ENCODE peak calls at places on chromosome 9, in eight cellular contexts. One of them, this sample, is unnamed.
A peak's percentile ranks its signal among the peaks of the same experiment; 100 is the strongest.

GRCh38 chr9:96033896-96034295 is 158.4 kb downstream of the ERCC6L2 start:
- DNase-seq in HCT116: no peak
- DNase-seq in psoas muscle: no peak
- DNase-seq in ovary: no peak
- DNase-seq in prostate gland: no peak
- DNase-seq in IMR-90: no peak
- DNase-seq in right lobe of liver: no peak
- DNase-seq in CD8-positive, alpha-beta T cell: no peak
- DNase-seq in this sample: no peak

GRCh38 chr9:8719833-8720486 is 920.4 kb upstream of the DMAC1 start:
- DNase-seq in HCT116: no peak
- DNase-seq in CD8-positive, alpha-beta T cell: no peak
- DNase-seq in ovary: no peak
- DNase-seq in psoas muscle: no peak
- DNase-seq in right lobe of liver: no peak
- DNase-seq in IMR-90: no peak
- DNase-seq in prostate gland: no peak
- DNase-seq in this sample: no peak

GRCh38 chr9:110875275-110875674 is 163.0 kb downstream of the LPAR1 start:
- DNase-seq in ovary: peak; percentile 19
- DNase-seq in psoas muscle: peak; percentile 19
- DNase-seq in HCT116: no peak
- DNase-seq in right lobe of liver: peak; percentile 35
- DNase-seq in IMR-90: no peak
- DNase-seq in CD8-positive, alpha-beta T cell: no peak
- DNase-seq in prostate gland: no peak
- DNase-seq in this sample: peak; percentile 35

GRCh38 chr9:94127806-94128205 is 43.5 kb downstream of the PTPDC1 start:
- DNase-seq in ovary: no peak
- DNase-seq in HCT116: no peak
- DNase-seq in prostate gland: no peak
- DNase-seq in psoas muscle: no peak
- DNase-seq in right lobe of liver: no peak
- DNase-seq in IMR-90: no peak
- DNase-seq in CD8-positive, alpha-beta T cell: no peak
- DNase-seq in this sample: no peak

GRCh38 chr9:75146229-75146628 is 57.9 kb downstream of the OSTF1 start:
- DNase-seq in IMR-90: peak; percentile 75
- DNase-seq in ovary: no peak
- DNase-seq in psoas muscle: no peak
- DNase-seq in HCT116: no peak
- DNase-seq in right lobe of liver: no peak
- DNase-seq in prostate gland: no peak
- DNase-seq in CD8-positive, alpha-beta T cell: no peak
- DNase-seq in this sample: no peak

GRCh38 chr9:4495537-4495936 is 5.3 kb downstream of the SLC1A1 start:
- DNase-seq in HCT116: no peak
- DNase-seq in IMR-90: no peak
- DNase-seq in prostate gland: no peak
- DNase-seq in psoas muscle: no peak
- DNase-seq in ovary: no peak
- DNase-seq in CD8-positive, alpha-beta T cell: no peak
- DNase-seq in right lobe of liver: no peak
- DNase-seq in this sample: no peak

GRCh38 chr9:8802242-8802641 is 1002.7 kb upstream of the DMAC1 start:
- DNase-seq in CD8-positive, alpha-beta T cell: no peak
- DNase-seq in IMR-90: no peak
- DNase-seq in right lobe of liver: no peak
- DNase-seq in HCT116: no peak
- DNase-seq in ovary: no peak
- DNase-seq in psoas muscle: no peak
- DNase-seq in prostate gland: no peak
- DNase-seq in this sample: no peak

GRCh38 chr9:15191358-15191757 is 115.7 kb downstream of the TTC39B start:
- DNase-seq in CD8-positive, alpha-beta T cell: no peak
- DNase-seq in psoas muscle: no peak
- DNase-seq in prostate gland: no peak
- DNase-seq in HCT116: no peak
- DNase-seq in IMR-90: no peak
- DNase-seq in right lobe of liver: no peak
- DNase-seq in ovary: no peak
- DNase-seq in this sample: no peak

GRCh38 chr9:38068616-38068865 is 486 bp downstream of the SHB start:
- DNase-seq in psoas muscle: no peak
- DNase-seq in ovary: no peak
- DNase-seq in right lobe of liver: peak; percentile 62
- DNase-seq in CD8-positive, alpha-beta T cell: peak; percentile 43
- DNase-seq in IMR-90: peak; percentile 59
- DNase-seq in prostate gland: peak; percentile 47
- DNase-seq in HCT116: no peak
- DNase-seq in this sample: no peak

GRCh38 chr9:136881691-136882108 is 4.6 kb upstream of the TRAF2 start:
- DNase-seq in prostate gland: no peak
- DNase-seq in IMR-90: peak; percentile 44
- DNase-seq in right lobe of liver: peak; percentile 73
- DNase-seq in HCT116: no peak
- DNase-seq in psoas muscle: no peak
- DNase-seq in CD8-positive, alpha-beta T cell: no peak
- DNase-seq in ovary: no peak
- DNase-seq in this sample: no peak

GRCh38 chr9:112408285-112408684 is 28.4 kb downstream of the HSDL2 start:
- DNase-seq in IMR-90: no peak
- DNase-seq in ovary: no peak
- DNase-seq in prostate gland: no peak
- DNase-seq in CD8-positive, alpha-beta T cell: no peak
- DNase-seq in HCT116: no peak
- DNase-seq in right lobe of liver: no peak
- DNase-seq in psoas muscle: no peak
- DNase-seq in this sample: no peak

GRCh38 chr9:136311433-136312375 is 7.8 kb upstream of the CCDC187 start:
- DNase-seq in right lobe of liver: no peak
- DNase-seq in psoas muscle: no peak
- DNase-seq in CD8-positive, alpha-beta T cell: no peak
- DNase-seq in HCT116: peak; percentile 47
- DNase-seq in prostate gland: no peak
- DNase-seq in ovary: no peak
- DNase-seq in IMR-90: no peak
- DNase-seq in this sample: no peak

GRCh38 chr9:115132648-115133047 is 14.7 kb upstream of the TNC start:
- DNase-seq in prostate gland: no peak
- DNase-seq in CD8-positive, alpha-beta T cell: no peak
- DNase-seq in IMR-90: peak; percentile 89
- DNase-seq in ovary: no peak
- DNase-seq in HCT116: no peak
- DNase-seq in right lobe of liver: no peak
- DNase-seq in psoas muscle: peak; percentile 31
- DNase-seq in this sample: peak; percentile 13

GRCh38 chr9:79877943-79878612 is 306.3 kb downstream of the TLE4 start:
- DNase-seq in right lobe of liver: no peak
- DNase-seq in CD8-positive, alpha-beta T cell: no peak
- DNase-seq in HCT116: no peak
- DNase-seq in psoas muscle: no peak
- DNase-seq in ovary: no peak
- DNase-seq in IMR-90: no peak
- DNase-seq in prostate gland: no peak
- DNase-seq in this sample: no peak

GRCh38 chr9:79883073-79883645 is 311.4 kb downstream of the TLE4 start:
- DNase-seq in ovary: no peak
- DNase-seq in HCT116: no peak
- DNase-seq in prostate gland: no peak
- DNase-seq in psoas muscle: no peak
- DNase-seq in right lobe of liver: no peak
- DNase-seq in CD8-positive, alpha-beta T cell: peak; percentile 68
- DNase-seq in IMR-90: no peak
- DNase-seq in this sample: no peak

GRCh38 chr9:79885093-79885857 is 313.5 kb downstream of the TLE4 start:
- DNase-seq in ovary: no peak
- DNase-seq in psoas muscle: no peak
- DNase-seq in HCT116: no peak
- DNase-seq in right lobe of liver: no peak
- DNase-seq in CD8-positive, alpha-beta T cell: no peak
- DNase-seq in prostate gland: no peak
- DNase-seq in IMR-90: no peak
- DNase-seq in this sample: no peak

DNA sequence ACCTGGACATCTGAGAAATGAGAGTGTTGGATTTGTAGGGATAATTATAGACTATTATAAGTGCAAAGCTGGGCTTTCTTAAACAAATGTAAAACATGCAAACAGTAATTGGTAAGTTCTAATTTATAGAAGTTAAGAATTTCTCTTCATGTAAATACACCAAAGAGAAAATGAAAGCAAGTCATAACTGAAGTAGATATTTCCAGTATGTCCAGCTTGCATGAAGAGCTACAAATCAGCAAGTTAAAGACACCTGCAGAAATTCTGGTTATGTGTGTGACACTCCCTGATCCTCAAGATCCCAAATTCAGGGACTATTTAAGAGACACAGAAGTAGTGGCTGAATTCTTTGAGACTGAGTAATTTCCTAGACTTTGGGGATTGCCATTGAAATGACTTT is 308.9 kb downstream of the TLE4 start:
- DNase-seq in IMR-90: no peak
- DNase-seq in CD8-positive, alpha-beta T cell: no peak
- DNase-seq in right lobe of liver: no peak
- DNase-seq in ovary: no peak
- DNase-seq in psoas muscle: no peak
- DNase-seq in prostate gland: no peak
- DNase-seq in HCT116: no peak
- DNase-seq in this sample: no peak
- H3K4me3 ChIP-seq in IMR-90: no peak overlapping the region
- H3K4me3 ChIP-seq in CD8-positive, alpha-beta T cell: no peak overlapping the region
- H3K4me3 ChIP-seq in right lobe of liver: no peak overlapping the region
- H3K4me3 ChIP-seq in ovary: no peak overlapping the region
- H3K4me3 ChIP-seq in psoas muscle: no peak overlapping the region
- H3K4me3 ChIP-seq in prostate gland: no peak overlapping the region
- H3K4me3 ChIP-seq in HCT116: no peak overlapping the region
- H3K4me3 ChIP-seq in this sample: no peak overlapping the region

DNA sequence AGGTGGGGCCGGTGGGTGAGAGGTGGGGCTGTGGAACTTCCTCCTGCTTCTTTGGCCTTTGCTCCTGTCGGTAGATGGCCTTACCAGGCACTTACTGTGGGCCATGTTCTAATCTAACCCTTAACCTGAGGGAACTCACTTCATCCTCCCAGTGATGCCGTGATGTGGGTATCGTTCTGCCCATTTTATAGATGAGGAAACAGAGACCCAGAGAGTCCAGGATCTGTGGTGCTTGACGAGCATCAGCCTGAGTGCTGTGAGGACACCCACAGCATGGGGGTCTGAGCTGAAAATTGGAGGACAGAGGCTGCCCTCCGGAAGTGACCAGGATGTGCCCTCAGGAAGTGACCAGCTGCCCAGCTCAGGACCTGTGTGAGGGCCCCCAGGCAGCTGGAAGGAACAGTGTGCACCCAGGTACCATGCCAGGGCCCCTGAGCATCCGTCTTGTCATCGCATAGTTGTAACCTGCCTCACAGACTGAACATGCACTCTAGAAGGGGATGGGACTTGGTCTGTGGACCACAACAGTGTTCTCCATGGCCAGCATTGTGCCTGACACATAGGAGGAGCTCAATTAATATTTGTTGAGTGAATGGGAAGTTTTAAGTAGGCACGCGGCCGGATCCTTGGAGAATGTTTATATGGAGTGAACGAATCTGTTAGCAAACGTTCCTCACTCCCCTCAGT is 8.5 kb downstream of the NEK6 start:
- DNase-seq in prostate gland: no peak
- DNase-seq in HCT116: no peak
- DNase-seq in psoas muscle: no peak
- DNase-seq in right lobe of liver: no peak
- DNase-seq in ovary: no peak
- DNase-seq in IMR-90: peak; percentile 67
- DNase-seq in CD8-positive, alpha-beta T cell: no peak
- DNase-seq in this sample: no peak
- H3K27ac ChIP-seq in prostate gland: peak overlapping the region; percentile 57
- H3K27ac ChIP-seq in HCT116: no peak overlapping the region
- H3K27ac ChIP-seq in psoas muscle: no peak overlapping the region
- H3K27ac ChIP-seq in right lobe of liver: no peak overlapping the region
- H3K27ac ChIP-seq in ovary: no peak overlapping the region
- H3K27ac ChIP-seq in IMR-90: peak overlapping the region; percentile 78
- H3K27ac ChIP-seq in CD8-positive, alpha-beta T cell: no peak overlapping the region
- H3K27ac ChIP-seq in this sample: no peak overlapping the region

DNA sequence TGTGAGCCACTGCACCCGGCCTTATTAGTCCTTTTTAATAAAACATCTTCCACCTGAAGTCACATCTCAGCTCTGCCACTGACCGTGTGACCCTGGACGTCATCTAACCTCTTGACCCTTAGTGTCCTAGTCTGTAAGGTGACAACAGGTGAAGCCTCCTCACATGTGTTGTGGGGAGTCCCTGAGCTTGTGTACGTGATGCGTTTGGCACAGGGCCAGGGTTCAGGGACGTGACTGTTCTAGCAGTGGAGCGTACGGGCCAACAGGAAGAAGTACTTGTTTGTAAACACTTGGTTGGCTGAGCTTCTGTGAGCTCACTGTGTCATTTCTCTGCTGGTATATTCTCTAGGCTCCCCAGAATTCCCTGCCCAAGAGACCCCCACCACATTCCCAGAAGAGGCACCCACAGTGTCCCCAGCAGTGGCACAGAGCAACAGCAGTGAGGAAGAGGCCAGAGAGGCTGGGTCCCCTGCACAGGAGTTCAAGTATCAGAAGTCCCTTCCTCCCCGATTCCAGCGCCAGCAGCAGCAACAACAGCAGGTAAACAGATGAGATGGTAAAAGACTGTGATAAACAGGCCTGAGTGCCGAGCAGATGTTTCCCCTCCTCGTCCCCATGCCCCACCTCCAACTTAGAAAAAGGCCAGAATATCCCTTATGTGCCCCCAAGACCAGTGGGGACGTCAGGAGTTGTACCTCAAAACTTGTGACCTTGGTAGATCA is 35.3 kb upstream of the POMT1 start:
- DNase-seq in prostate gland: no peak
- DNase-seq in psoas muscle: no peak
- DNase-seq in HCT116: no peak
- DNase-seq in IMR-90: no peak
- DNase-seq in right lobe of liver: peak; percentile 79
- DNase-seq in ovary: no peak
- DNase-seq in CD8-positive, alpha-beta T cell: no peak
- DNase-seq in this sample: no peak
- H3K9me3 ChIP-seq in prostate gland: no peaks in the 10 kb centered on the region
- H3K9me3 ChIP-seq in psoas muscle: no peaks in the 10 kb centered on the region
- H3K9me3 ChIP-seq in HCT116: no peaks in the 10 kb centered on the region
- H3K9me3 ChIP-seq in IMR-90: no peaks in the 10 kb centered on the region
- H3K9me3 ChIP-seq in right lobe of liver: no peaks in the 10 kb centered on the region
- H3K9me3 ChIP-seq in ovary: no peaks in the 10 kb centered on the region
- H3K9me3 ChIP-seq in CD8-positive, alpha-beta T cell: no peaks in the 10 kb centered on the region
- H3K9me3 ChIP-seq in this sample: no peaks in the 10 kb centered on the region

GRCh38 chr9:124735121-124735520 is 36.0 kb downstream of the NR6A1 start:
- DNase-seq in CD8-positive, alpha-beta T cell: no peak
- DNase-seq in ovary: no peak
- DNase-seq in IMR-90: peak; percentile 53
- DNase-seq in HCT116: peak; percentile 59
- DNase-seq in right lobe of liver: no peak
- DNase-seq in psoas muscle: no peak
- DNase-seq in prostate gland: no peak
- DNase-seq in this sample: no peak

GRCh38 chr9:124739360-124739759 is 31.8 kb downstream of the NR6A1 start:
- DNase-seq in CD8-positive, alpha-beta T cell: no peak
- DNase-seq in IMR-90: no peak
- DNase-seq in psoas muscle: no peak
- DNase-seq in ovary: no peak
- DNase-seq in right lobe of liver: no peak
- DNase-seq in HCT116: no peak
- DNase-seq in prostate gland: no peak
- DNase-seq in this sample: no peak

GRCh38 chr9:124730772-124731171 is 40.3 kb downstream of the NR6A1 start:
- DNase-seq in CD8-positive, alpha-beta T cell: no peak
- DNase-seq in prostate gland: no peak
- DNase-seq in psoas muscle: no peak
- DNase-seq in ovary: no peak
- DNase-seq in IMR-90: no peak
- DNase-seq in right lobe of liver: no peak
- DNase-seq in HCT116: no peak
- DNase-seq in this sample: no peak

GRCh38 chr9:124733964-124734740 is 37.0 kb downstream of the NR6A1 start:
- DNase-seq in psoas muscle: no peak
- DNase-seq in prostate gland: no peak
- DNase-seq in IMR-90: no peak
- DNase-seq in HCT116: no peak
- DNase-seq in CD8-positive, alpha-beta T cell: no peak
- DNase-seq in ovary: no peak
- DNase-seq in right lobe of liver: no peak
- DNase-seq in this sample: no peak
- H3K4me3 ChIP-seq in psoas muscle: peak overlapping the region; percentile 28
- H3K4me3 ChIP-seq in prostate gland: no peak overlapping the region
- H3K4me3 ChIP-seq in IMR-90: no peak overlapping the region
- H3K4me3 ChIP-seq in HCT116: no peak overlapping the region
- H3K4me3 ChIP-seq in CD8-positive, alpha-beta T cell: no peak overlapping the region
- H3K4me3 ChIP-seq in ovary: no peak overlapping the region
- H3K4me3 ChIP-seq in right lobe of liver: no peak overlapping the region
- H3K4me3 ChIP-seq in this sample: no peak overlapping the region

This sample was measured in heart right ventricle.